ENCODE peak calls at places on chromosomes 4 and X, in five cellular contexts. A is psoas muscle; R is activated CD8-positive, alpha-beta T cell treated with anti-CD3 and anti-CD28 coated beads for 36 hours; D is GM20000; P is cardiac fibroblast. C is an unnamed sample.

GRCh38 chr4:152998861-152999260 is 62.7 kb downstream of the FHDC1 start:
- DNase-seq in A (no peak), R (no peak), D (no peak), P (no peak), C (no peak)

GRCh38 chr4:82909326-82909725 is 8.8 kb downstream of the THAP9 start:
- DNase-seq in A (no peak), R (no peak), D (no peak), P (no peak), C (no peak)

GRCh38 chr4:76301775-76302162 is 4.8 kb upstream of the STBD1 start:
- DNase-seq in A (no peak), R (no peak), D (no peak), P (no peak), C (no peak)

GRCh38 chr4:76960014-76960413 is 10.5 kb downstream of the SEPTIN11 start:
- DNase-seq in A (no peak), R (peak), D (peak), P (no peak), C (no peak)

GRCh38 chrX:147962476-147962875 is 18.7 kb upstream of the FMR1NB start:
- DNase-seq in A (no peak), R (no peak), D (no peak), P (no peak), C (peak)

GRCh38 chr4:37726666-37727065 is 40.5 kb upstream of the RELL1 start:
- DNase-seq in A (no peak), R (no peak), D (no peak), P (peak), C (peak)

GRCh38 chr4:146255874-146256273 is 41.5 kb downstream of the REELD1 start:
- DNase-seq in A (no peak), R (no peak), D (no peak), P (peak), C (no peak)

GRCh38 chrX:107597791-107598190 is 30.5 kb upstream of the PRPS1 start:
- DNase-seq in A (no peak), R (no peak), D (no peak), P (no peak), C (no peak)

GRCh38 chrX:39456894-39457600 is 640.7 kb downstream of the BCOR start:
- DNase-seq in A (no peak), R (no peak), D (no peak), P (no peak), C (no peak)

GRCh38 chr4:48986654-48987164 is 634 bp downstream of the CWH43 start:
- DNase-seq in A (no peak), R (no peak), D (no peak), P (no peak), C (no peak)

GRCh38 chrX:30270639-30271038 is 23.7 kb downstream of the MAGEB1 start:
- DNase-seq in A (no peak), R (no peak), D (no peak), P (no peak), C (no peak)

GRCh38 chrX:40245411-40246140 is 147.8 kb upstream of the BCOR start:
- DNase-seq in A (no peak), R (no peak), D (no peak), P (peak), C (no peak)

GRCh38 chr4:6916587-6917444 is 7.2 kb downstream of the TBC1D14 start:
- DNase-seq in A (no peak), R (peak), D (no peak), P (peak), C (peak)

GRCh38 chrX:44071070-44071645 is 98.0 kb upstream of the NDP start:
- DNase-seq in A (no peak), R (no peak), D (no peak), P (no peak), C (no peak)

GRCh38 chr4:185307136-185307950 is 88.4 kb downstream of the LRP2BP start:
- DNase-seq in A (no peak), R (no peak), D (peak), P (no peak), C (peak)

GRCh38 chr4:181952478-181952877 is 290.7 kb upstream of the TENM3 start:
- DNase-seq in A (no peak), R (no peak), D (no peak), P (peak), C (peak)

GRCh38 chrX:136191171-136191570 is 43.8 kb downstream of the FHL1 start:
- DNase-seq in A (no peak), R (no peak), D (no peak), P (peak), C (no peak)

GRCh38 chrX:14409341-14409740 is 120.0 kb upstream of the GLRA2 start:
- DNase-seq in A (no peak), R (no peak), D (no peak), P (peak), C (peak)

GRCh38 chr4:182297659-182298058 is 54.5 kb downstream of the TENM3 start:
- DNase-seq in A (no peak), R (no peak), D (no peak), P (no peak), C (peak)

GRCh38 chrX:17854069-17854468 is 7.0 kb downstream of the RAI2 start:
- DNase-seq in A (no peak), R (no peak), D (no peak), P (no peak), C (no peak)

GRCh38 chr4:101306225-101306624 is 41.1 kb downstream of the PPP3CA start:
- DNase-seq in A (no peak), R (peak), D (peak), P (no peak), C (peak)

GRCh38 chrX:41556958-41557357 is 109.8 kb downstream of the NYX start:
- DNase-seq in A (no peak), R (peak), D (no peak), P (no peak), C (no peak)

GRCh38 chr4:69078852-69079251 is 17.4 kb upstream of the UGT2B7 start:
- DNase-seq in A (no peak), R (no peak), D (no peak), P (no peak), C (no peak)

GRCh38 chr4:110195561-110196205 is 2.7 kb downstream of the ELOVL6 start:
- DNase-seq in A (no peak), R (peak), D (no peak), P (peak), C (peak)

GRCh38 chr4:30642520-30642919 is 77.6 kb upstream of the PCDH7 start:
- DNase-seq in A (no peak), R (no peak), D (no peak), P (no peak), C (no peak)

GRCh38 chrX:100658936-100659335 is 14.9 kb downstream of the SRPX2 start:
- DNase-seq in A (no peak), R (no peak), D (no peak), P (no peak), C (no peak)

GRCh38 chr4:73068496-73069337 is 799 bp downstream of the COX18 start:
- DNase-seq in A (no peak), R (peak), D (no peak), P (peak), C (peak)

GRCh38 chrX:149903889-149904748 is 23.1 kb downstream of the MAGEA8 start:
- DNase-seq in A (no peak), R (no peak), D (no peak), P (peak), C (peak)

GRCh38 chrX:19760841-19761512 is 126.4 kb downstream of the SH3KBP1 start:
- DNase-seq in A (no peak), R (no peak), D (no peak), P (no peak), C (no peak)

GRCh38 chr4:123397276-123398150 is 918 bp downstream of the SPRY1 start:
- DNase-seq in A (peak), R (peak), D (peak), P (peak), C (peak)

GRCh38 chr4:8727546-8728510 is 135.3 kb downstream of the CPZ start:
- DNase-seq in A (no peak), R (peak), D (no peak), P (no peak), C (no peak)

GRCh38 chr4:5710065-5710961 is 688 bp upstream of the EVC start:
- DNase-seq in A (no peak), R (no peak), D (peak), P (peak), C (peak)

GRCh38 chr4:70901984-70902576 is at the start of gene MOB1B:
- DNase-seq in A (peak), R (peak), D (peak), P (peak), C (peak)
- TF ChIP-seq CTCF in A (peak), R (peak), D (no peak), P (peak), C (peak)

GRCh38 chr4:13933163-13933562 is 305.6 kb upstream of the BOD1L1 start:
- DNase-seq in A (no peak), R (no peak), D (no peak), P (peak), C (no peak)
- TF ChIP-seq CTCF in A (no peak), R (no peak), D (no peak), P (peak), C (no peak)

DNA sequence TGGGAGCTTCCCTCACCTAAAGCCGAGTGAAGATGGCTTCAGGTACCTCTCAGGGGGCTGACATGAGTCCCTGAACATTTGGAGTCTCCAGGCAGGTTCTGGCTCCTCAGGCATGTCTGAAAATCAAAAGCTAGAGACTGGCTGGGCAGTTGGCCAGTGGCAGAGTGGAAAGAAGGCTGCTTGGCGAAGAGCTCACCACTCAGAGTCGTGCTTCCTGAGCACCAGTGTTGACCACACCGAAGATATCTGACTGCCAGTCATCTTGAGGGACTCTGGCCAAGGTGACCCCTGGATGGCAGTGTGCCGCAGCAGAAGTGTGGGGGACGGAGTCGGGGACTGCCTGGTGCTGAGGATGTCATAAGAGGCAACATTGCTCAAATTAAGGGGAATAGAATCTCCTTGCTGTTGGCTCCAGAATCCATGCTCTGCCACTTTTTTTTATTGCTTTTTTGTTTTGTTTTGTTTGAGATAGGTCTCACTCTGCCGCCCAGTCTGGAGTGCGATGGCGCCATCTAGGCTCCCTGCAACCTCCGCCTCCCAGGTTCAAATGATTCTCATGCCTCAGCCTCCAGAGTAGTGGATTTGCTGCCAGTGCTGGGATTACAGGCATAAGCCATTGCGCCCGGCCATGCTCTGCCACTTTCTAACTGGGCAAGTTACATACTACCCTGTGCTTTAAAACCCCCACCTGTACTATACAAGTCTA is 172.5 kb upstream of the GATB start:
- DNase-seq in A (no peak), R (no peak), D (no peak), P (no peak), C (no peak)
- TF ChIP-seq CTCF in A (no peak), R (no peak), D (no peak), P (no peak), C (no peak)

DNA sequence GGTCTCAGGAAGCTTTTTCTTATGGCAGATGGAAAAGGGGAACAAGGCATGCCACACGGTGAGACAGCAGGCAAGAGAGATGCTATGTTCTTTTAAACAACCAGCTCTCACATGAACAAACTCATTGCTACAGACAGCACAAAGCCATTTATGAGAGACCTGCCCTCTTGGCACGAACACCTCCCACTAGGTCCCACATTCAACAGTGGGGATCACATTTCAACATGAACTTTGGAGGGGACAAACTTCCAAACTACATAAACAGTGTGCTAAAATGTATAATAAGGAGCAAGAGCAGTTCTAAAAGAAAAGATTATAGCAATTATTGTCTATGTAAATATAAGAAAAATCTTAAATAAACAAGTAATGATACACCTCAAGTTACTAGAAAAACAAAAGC is 391.8 kb upstream of the CPXCR1 start:
- DNase-seq in A (no peak), R (no peak), D (no peak), P (no peak), C (no peak)
- TF ChIP-seq CTCF in A (no peak), R (no peak), D (no peak), P (no peak), C (no peak)

GRCh38 chr4:141703497-141703896 is 67.1 kb downstream of the IL15 start:
- DNase-seq in A (no peak), R (no peak), D (no peak), P (no peak), C (no peak)

GRCh38 chr4:141705747-141706377 is 69.5 kb downstream of the IL15 start:
- DNase-seq in A (no peak), R (no peak), D (no peak), P (no peak), C (no peak)

GRCh38 chr4:141705048-141705746 is 68.8 kb downstream of the IL15 start:
- DNase-seq in A (no peak), R (no peak), D (peak), P (no peak), C (no peak)

GRCh38 chr4:141706445-141706844 is 70.1 kb downstream of the IL15 start:
- DNase-seq in A (no peak), R (no peak), D (no peak), P (no peak), C (no peak)

GRCh38 chr4:141702472-141703182 is 66.2 kb downstream of the IL15 start:
- DNase-seq in A (peak), R (peak), D (no peak), P (peak), C (peak)
- TF ChIP-seq CTCF in A (no peak), R (no peak), D (no peak), P (no peak), C (no peak)

GRCh38 chrX:11543249-11543648 is 122.5 kb downstream of the ARHGAP6 start:
- DNase-seq in A (no peak), R (peak), D (no peak), P (no peak), C (no peak)
- TF ChIP-seq CTCF in A (no peak), R (no peak), D (no peak), P (no peak), C (no peak)

DNA sequence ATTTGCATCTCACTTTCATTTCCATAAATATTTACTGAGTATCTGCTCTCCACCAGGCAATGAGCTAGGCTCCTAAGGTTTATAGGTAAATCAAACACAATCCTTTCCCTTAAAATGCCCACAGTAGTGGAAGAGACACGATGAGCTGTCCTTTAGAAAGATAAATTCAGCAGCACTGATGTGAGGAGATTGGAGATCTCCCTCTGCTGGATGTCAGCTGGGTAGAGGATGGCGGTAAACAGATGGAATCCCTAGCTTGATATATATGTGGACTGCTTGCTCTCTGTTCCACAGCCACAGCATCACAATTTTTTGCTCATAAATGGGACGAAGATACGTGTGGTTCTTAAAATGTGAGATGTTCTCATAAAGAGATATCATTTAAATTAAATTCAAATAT is 216.4 kb upstream of the RASGEF1B start:
- DNase-seq in A (no peak), R (no peak), D (no peak), P (peak), C (peak)
- TF ChIP-seq CTCF in A (no peak), R (no peak), D (no peak), P (no peak), C (no peak)

DNA sequence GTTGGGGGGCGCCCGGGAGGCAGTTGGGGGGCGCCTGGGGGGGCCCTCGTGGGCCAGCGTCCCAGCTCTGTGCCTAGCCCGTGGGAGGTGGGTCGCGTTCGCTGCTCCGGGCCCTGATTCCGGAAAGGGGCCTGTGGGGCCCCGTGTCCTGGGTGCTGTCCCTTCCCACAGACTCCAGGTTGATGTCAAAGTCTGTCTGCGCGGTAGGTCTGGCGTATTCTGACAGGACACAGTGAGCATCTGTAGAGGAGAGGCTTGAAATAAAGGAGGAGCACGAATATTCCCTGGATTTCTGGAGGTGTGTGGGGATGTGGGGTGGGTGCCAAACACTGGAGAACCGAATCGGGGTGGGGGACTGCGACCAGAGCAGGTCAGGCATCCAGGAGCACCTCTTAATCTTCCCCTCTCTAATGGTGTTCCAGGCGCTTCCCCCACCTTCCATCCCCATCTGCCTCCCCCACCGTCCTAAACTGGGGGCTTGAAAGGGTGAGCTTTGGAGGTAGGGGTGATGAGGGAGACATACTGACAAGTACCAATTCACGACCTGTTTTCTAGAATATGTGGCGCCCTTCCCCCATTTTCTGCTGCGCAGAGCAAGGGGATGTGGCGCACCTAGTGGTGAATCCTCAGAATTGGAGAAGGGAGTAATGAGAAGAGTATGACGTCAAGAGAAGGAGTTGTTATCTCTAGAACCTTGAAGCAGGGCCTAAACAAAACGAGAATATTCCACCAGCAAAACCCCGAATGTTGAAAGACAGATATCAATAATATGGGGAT is 873 bp downstream of the GPRASP1 start:
- DNase-seq in A (no peak), R (peak), D (peak), P (peak), C (no peak)
- TF ChIP-seq CTCF in A (peak), R (peak), D (no peak), P (peak), C (no peak)

GRCh38 chrX:103774070-103774642 is 2.5 kb upstream of the PLP1 start:
- DNase-seq in A (no peak), R (no peak), D (no peak), P (peak), C (peak)
- TF ChIP-seq CTCF in A (peak), R (peak), D (no peak), P (peak), C (peak)